ENCODE peak calls at places on chromosomes 16 and 17, in five cellular contexts. E is esophagus muscularis mucosa; M is IMR-90; A is CD8-positive, alpha-beta T cell; X is left lung. Z is an unnamed sample.

GRCh38 chr17:9615486-9615885 is 29.8 kb upstream of the USP43 start:
- DNase-seq in E (no peak), M (no peak), A (no peak), X (no peak), Z (no peak)

GRCh38 chr16:85033153-85033552 is 5.6 kb downstream of the KIAA0513 start:
- DNase-seq in E (no peak), M (no peak), A (no peak), X (no peak), Z (no peak)

GRCh38 chr17:83129676-83130075 is 50.3 kb downstream of the METRNL start:
- DNase-seq in E (no peak), M (no peak), A (no peak), X (peak; percentile 57), Z (no peak)

GRCh38 chr16:77290451-77291110 is 91.4 kb downstream of the SYCE1L start:
- DNase-seq in E (no peak), M (peak; percentile 59), A (no peak), X (no peak), Z (no peak)

GRCh38 chr16:59324462-59324861 is 590.3 kb upstream of the GOT2 start:
- DNase-seq in E (no peak), M (peak; percentile 2), A (no peak), X (no peak), Z (no peak)

GRCh38 chr17:39652635-39653315 is 12.4 kb upstream of the TCAP start:
- DNase-seq in E (no peak), M (no peak), A (no peak), X (no peak), Z (no peak)

GRCh38 chr16:71869089-71869488 is 14.9 kb downstream of the ZNF821 start:
- DNase-seq in E (no peak), M (no peak), A (no peak), X (no peak), Z (no peak)

GRCh38 chr17:42475853-42476252 is 17.2 kb downstream of the ATP6V0A1 start:
- DNase-seq in E (no peak), M (no peak), A (no peak), X (no peak), Z (no peak)

GRCh38 chr16:1991135-1991551 is 1.4 kb downstream of the SYNGR3 start:
- DNase-seq in E (no peak), M (no peak), A (no peak), X (peak; percentile 79), Z (no peak)

GRCh38 chr17:79133986-79134385 is 59.4 kb downstream of the ENGASE start:
- DNase-seq in E (no peak), M (no peak), A (no peak), X (no peak), Z (no peak)

GRCh38 chr16:27347930-27348685 is 34.3 kb downstream of the IL4R start:
- DNase-seq in E (no peak), M (no peak), A (no peak), X (no peak), Z (no peak)

DNA sequence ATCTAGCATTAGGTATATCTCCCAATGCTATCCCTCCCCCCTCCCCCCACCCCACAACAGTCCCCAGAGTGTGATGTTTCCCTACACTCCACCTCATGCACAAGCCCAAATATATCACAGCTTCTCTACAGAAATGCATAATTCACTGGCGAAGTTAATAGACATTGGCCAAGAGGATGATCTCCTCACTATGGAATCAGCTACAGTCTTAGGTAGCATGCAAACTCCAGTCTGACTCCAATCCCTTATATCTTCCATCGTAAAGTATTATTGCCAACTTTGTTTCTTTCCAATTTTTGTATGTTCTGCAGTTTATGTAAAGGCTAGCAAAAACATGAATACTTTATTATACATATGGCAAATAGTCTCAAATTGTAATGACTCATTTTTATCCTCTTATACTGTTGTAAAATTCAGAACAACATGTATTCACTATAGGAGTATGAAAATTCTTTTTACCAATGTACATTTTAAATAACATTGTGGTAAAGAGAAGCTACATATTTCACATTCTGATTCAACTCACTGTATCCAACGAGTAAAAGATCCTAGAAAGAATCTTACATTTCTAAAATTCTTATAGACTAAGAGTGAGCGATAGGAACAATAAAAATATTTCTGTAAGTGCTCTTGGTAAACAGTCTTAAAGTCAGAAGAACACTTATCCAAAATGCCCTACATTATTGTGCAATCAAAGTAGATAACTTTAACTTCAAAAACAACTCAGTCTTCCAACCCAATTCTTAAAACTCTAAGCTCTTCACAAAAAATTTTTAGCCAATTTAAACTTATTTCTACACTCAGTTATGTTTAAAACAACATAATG is 833 bp downstream of the ABCA8 start:
- DNase-seq in E (no peak), M (peak; percentile 15), A (no peak), X (no peak), Z (no peak)
- H3K4me3 ChIP-seq in E (peak overlapping the region; percentile 52), M (no peak overlapping the region), A (no peak overlapping the region), X (peak overlapping the region; percentile 15), Z (peak overlapping the region; percentile 34)

GRCh38 chr16:47424846-47425245 is 36.0 kb downstream of the ITFG1 start:
- DNase-seq in E (no peak), M (no peak), A (no peak), X (peak; percentile 42), Z (no peak)
- H3K27ac ChIP-seq in E (no peak overlapping the region), M (no peak overlapping the region), A (no peak overlapping the region), X (no peak overlapping the region), Z (no peak overlapping the region)

GRCh38 chr17:981292-981658 is 1.7 kb upstream of the NXN start:
- DNase-seq in E (no peak), M (no peak), A (no peak), X (no peak), Z (no peak)
- H3K4me3 ChIP-seq in E (no peak overlapping the region), M (no peak overlapping the region), A (no peak overlapping the region), X (no peak overlapping the region), Z (no peak overlapping the region)

GRCh38 chr16:11684231-11685025 is 16.2 kb downstream of the SNN start:
- DNase-seq in E (no peak), M (no peak), A (no peak), X (no peak), Z (peak; percentile 2)
- H3K27ac ChIP-seq in E (no peak overlapping the region), M (no peak overlapping the region), A (no peak overlapping the region), X (no peak overlapping the region), Z (peak overlapping the region; percentile 71)

GRCh38 chr16:3067929-3068288 is 2.5 kb downstream of the IL32 start:
- DNase-seq in E (no peak), M (no peak), A (no peak), X (no peak), Z (no peak)
- H3K4me3 ChIP-seq in E (no peak overlapping the region), M (no peak overlapping the region), A (peak overlapping the region; percentile 100), X (peak overlapping the region; percentile 56), Z (no peak overlapping the region)

GRCh38 chr17:1509255-1509943 is 7.0 kb downstream of the INPP5K start:
- DNase-seq in E (no peak), M (no peak), A (no peak), X (no peak), Z (no peak)
- H3K27ac ChIP-seq in E (no peak overlapping the region), M (no peak overlapping the region), A (no peak overlapping the region), X (peak overlapping the region; percentile 95), Z (no peak overlapping the region)

GRCh38 chr16:88975511-88976061 is 1.4 kb downstream of the CBFA2T3 start:
- DNase-seq in E (no peak), M (no peak), A (no peak), X (peak; percentile 87), Z (no peak)
- H3K4me3 ChIP-seq in E (peak overlapping the region; percentile 45), M (no peak overlapping the region), A (no peak overlapping the region), X (peak overlapping the region; percentile 48), Z (no peak overlapping the region)

DNA sequence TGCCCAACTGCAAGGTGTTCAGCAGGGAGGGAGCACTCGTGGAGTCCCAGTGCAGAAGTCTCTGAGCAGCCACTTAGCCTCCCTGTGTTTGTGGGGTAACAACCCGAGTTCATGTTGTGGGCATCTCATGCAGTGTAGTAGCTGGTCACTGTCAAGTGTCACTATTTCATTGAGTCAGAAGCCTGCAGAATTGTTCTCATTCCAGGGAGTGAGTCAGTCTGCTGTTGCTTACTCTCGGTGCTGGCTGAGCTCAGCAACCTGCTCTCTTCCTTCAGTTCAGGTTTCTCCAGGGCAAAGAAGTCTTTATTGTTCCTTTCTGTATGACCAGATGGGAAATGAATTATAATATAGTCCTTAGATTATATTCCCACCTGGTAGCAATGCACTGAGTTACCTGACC is 24.1 kb downstream of the HMOX2 start:
- DNase-seq in E (no peak), M (peak; percentile 88), A (no peak), X (no peak), Z (no peak)
- H3K27ac ChIP-seq in E (peak overlapping the region; percentile 69), M (peak overlapping the region; percentile 43), A (no peak overlapping the region), X (peak overlapping the region; percentile 34), Z (peak overlapping the region; percentile 65)

DNA sequence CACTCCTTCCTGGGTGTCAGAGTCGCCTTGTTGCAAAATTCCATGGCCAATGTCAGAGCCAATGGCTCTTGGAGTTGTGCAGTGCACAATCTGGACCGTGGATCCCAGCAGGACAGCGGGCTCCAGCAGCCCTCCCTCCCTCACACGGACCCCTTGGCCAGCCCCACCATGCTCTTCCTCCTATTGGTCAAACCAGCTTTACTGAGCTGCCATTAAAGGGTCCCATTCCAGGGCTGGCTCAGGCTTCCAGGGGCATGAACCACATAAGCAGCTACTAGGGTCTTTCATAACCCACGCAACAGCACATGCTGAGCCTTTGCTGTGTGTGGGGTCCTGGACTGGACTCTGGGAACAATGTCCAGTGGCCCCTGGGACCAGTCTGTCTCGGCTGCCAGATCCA is 5.5 kb downstream of the CTRB1 start:
- DNase-seq in E (no peak), M (no peak), A (no peak), X (no peak), Z (no peak)
- H3K4me3 ChIP-seq in E (no peak overlapping the region), M (no peak overlapping the region), A (no peak overlapping the region), X (no peak overlapping the region), Z (no peak overlapping the region)